ENCODE peak calls at places on chromosomes 13 and 19, in six cellular contexts. J is IMR-90, K is H9, C is H1, R is mesenchymal stem cell, Q is trophoblast cell. O is an unnamed sample.

GRCh38 chr19:52343548-52343947 is 7.5 kb downstream of the ZNF610 start:
- DNase-seq in C (peak), K (peak), Q (peak), J (peak), R (peak), O (peak)

GRCh38 chr13:20258208-20258962 is 26.3 kb upstream of the GJB6 start:
- DNase-seq in Q (no peak), J (no peak), C (no peak), K (no peak), R (no peak), O (no peak)

GRCh38 chr19:53962887-53963435 is at the start of gene CACNG8:
- DNase-seq in K (no peak), Q (no peak), C (no peak), J (no peak), R (no peak), O (no peak)

GRCh38 chr13:76379341-76380105 is 506.7 kb downstream of the KCTD12 start:
- DNase-seq in R (no peak), K (no peak), Q (no peak), C (no peak), J (no peak), O (no peak)

GRCh38 chr19:45156751-45157150 is 4.0 kb downstream of the NKPD1 start:
- DNase-seq in C (no peak), K (no peak), Q (no peak), J (no peak), R (no peak), O (no peak)

GRCh38 chr19:56942749-56943148 is 102.2 kb upstream of the PEG3 start:
- DNase-seq in J (no peak), R (no peak), K (peak), Q (no peak), C (no peak), O (peak)

GRCh38 chr19:48749571-48750198 is 2.8 kb downstream of the FUT1 start:
- DNase-seq in Q (no peak), R (no peak), J (no peak), C (no peak), K (no peak), O (no peak)

GRCh38 chr19:11179716-11180297 is 17.5 kb downstream of the KANK2 start:
- DNase-seq in J (no peak), K (no peak), C (no peak), R (no peak), Q (no peak), O (no peak)

GRCh38 chr13:73107459-73107858 is 48.7 kb downstream of the KLF5 start:
- DNase-seq in R (no peak), Q (no peak), J (no peak), C (no peak), K (no peak), O (no peak)

GRCh38 chr13:29978211-29978610 is 127.8 kb upstream of the UBL3 start:
- DNase-seq in R (peak), C (no peak), Q (no peak), K (no peak), J (peak), O (no peak)

GRCh38 chr13:108077284-108077683 is 138.1 kb downstream of the LIG4 start:
- DNase-seq in J (no peak), Q (no peak), C (no peak), R (no peak), K (no peak), O (no peak)

GRCh38 chr13:71968025-71968424 is 101.0 kb upstream of the DACH1 start:
- DNase-seq in R (no peak), C (no peak), Q (no peak), K (peak), J (no peak), O (peak)

GRCh38 chr13:113846639-113847318 is 17.1 kb downstream of the GAS6 start:
- DNase-seq in K (peak), C (no peak), J (no peak), Q (no peak), R (no peak), O (no peak)

GRCh38 chr19:18876865-18877264 is 19.1 kb downstream of the CERS1 start:
- DNase-seq in K (no peak), J (no peak), R (no peak), Q (no peak), C (no peak), O (no peak)

GRCh38 chr19:46617566-46618079 is 7.3 kb downstream of the PTGIR start:
- DNase-seq in C (no peak), R (no peak), Q (no peak), K (no peak), J (no peak), O (no peak)

GRCh38 chr13:33487575-33488243 is 202.2 kb upstream of the STARD13 start:
- DNase-seq in Q (no peak), J (peak), K (peak), R (peak), C (no peak), O (no peak)

GRCh38 chr13:95626768-95627167 is 17.7 kb downstream of the DZIP1 start:
- DNase-seq in Q (no peak), R (no peak), K (no peak), J (no peak), C (no peak), O (no peak)

GRCh38 chr13:62697702-62698101 is 1282.1 kb upstream of the PCDH20 start:
- DNase-seq in J (no peak), K (no peak), Q (no peak), C (no peak), R (no peak), O (no peak)
- H4K91ac ChIP-seq in J (no peak), K (no peak), Q (no peak), C (no peak), R (no peak), O (no peak)

GRCh38 chr13:92719868-92720267 is 506.7 kb upstream of the GPC6 start:
- DNase-seq in J (no peak), K (peak), Q (no peak), C (no peak), R (no peak), O (peak)
- H4K91ac ChIP-seq in J (no peak), K (no peak), Q (no peak), C (no peak), R (no peak), O (no peak)

GRCh38 chr13:80297094-80297493 is 43.8 kb downstream of the SPRY2 start:
- DNase-seq in J (no peak), R (no peak), Q (no peak), K (peak), C (peak), O (no peak)
- H4K91ac ChIP-seq in J (no peak), R (no peak), Q (no peak), K (no peak), C (no peak), O (no peak)

DNA sequence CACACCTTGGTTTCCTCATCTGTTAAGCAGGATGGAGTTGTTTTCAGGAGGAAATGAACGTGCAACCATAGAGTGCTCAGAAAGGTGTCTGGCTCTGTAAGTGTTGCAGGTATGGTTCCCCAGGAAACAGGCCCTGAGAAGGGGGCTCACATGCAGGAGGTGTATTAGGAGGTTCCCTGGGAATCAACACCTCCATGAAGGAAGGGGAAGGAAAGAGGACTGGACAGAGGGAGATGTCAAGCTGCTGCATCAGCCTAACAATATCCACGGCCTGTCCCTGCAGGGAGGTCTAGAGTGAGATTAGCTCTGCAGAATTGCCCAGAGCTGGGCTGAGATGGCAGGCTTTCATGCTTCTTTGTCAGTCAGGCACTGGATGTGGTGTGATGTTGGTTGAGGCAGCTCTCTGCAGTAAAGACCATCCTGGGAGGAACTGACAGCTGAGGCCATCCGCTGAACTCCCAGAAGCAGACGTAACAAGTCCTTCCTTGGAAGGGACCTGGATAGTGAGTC is 373.3 kb downstream of the ZNF536 start:
- DNase-seq in C (no peak), R (no peak), Q (no peak), J (no peak), K (no peak), O (no peak)
- H4K91ac ChIP-seq in C (no peak), R (no peak), Q (no peak), J (no peak), K (no peak), O (no peak)

DNA sequence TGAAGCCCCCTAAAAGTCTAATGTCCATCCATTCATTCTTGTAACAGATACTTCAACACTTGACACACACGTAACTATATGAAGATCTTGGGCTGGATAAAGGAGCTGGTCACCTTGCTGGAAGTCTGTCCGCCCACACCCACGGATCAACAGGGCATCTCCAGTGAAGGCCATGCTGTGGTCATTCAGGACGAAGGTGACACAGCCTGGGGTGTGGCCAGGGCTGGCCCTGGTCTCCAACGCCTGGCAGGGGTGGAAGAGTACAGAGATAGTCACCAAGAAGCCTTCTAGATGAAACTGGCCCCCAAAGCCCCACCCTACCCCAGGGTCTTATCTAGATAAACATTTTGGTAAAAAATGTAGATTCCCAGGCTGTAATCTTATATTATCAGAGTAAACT is 6.8 kb upstream of the PHLDB3 start:
- DNase-seq in R (no peak), C (no peak), Q (no peak), J (no peak), K (no peak), O (no peak)
- H4K91ac ChIP-seq in R (no peak), C (no peak), Q (no peak), J (no peak), K (no peak), O (no peak)